ENCODE peak calls at places on chromosomes 1 and 21, in nine cellular contexts. J is GM23248; T is G401; F is SW480; W is stimulated activated CD4-positive, alpha-beta T cell treated with anti-CD3 and anti-CD28 coated beads, Interleukin-2, amount 100 ng/mL, for 48 hours; A is endothelial cell; Z is fibroblast of villous mesenchyme; X is stimulated activated CD8-positive, alpha-beta memory T cell treated with anti-CD3 and anti-CD28 coated beads, Interleukin-15, amount 100 ng/mL, for 4 hours; O is psoas muscle. V is an unnamed sample.

GRCh38 chr1:68233202-68233601 is 879 bp upstream of the WLS start:
- DNase-seq in O (no peak), J (no peak), F (no peak), X (no peak), Z (no peak), W (no peak), T (no peak), A (no peak), V (no peak)

GRCh38 chr1:43460988-43461693 is 7.4 kb upstream of the HYI start:
- DNase-seq in O (no peak), J (no peak), T (no peak), Z (no peak), W (no peak), A (no peak), F (no peak), X (no peak), V (no peak)

GRCh38 chr1:49181033-49181432 is 404.3 kb upstream of the BEND5 start:
- DNase-seq in F (no peak), O (no peak), W (no peak), T (no peak), J (no peak), X (no peak), Z (no peak), A (no peak), V (no peak)

GRCh38 chr1:6309550-6309949 is 48.7 kb upstream of the GPR153 start:
- DNase-seq in W (no peak), F (no peak), T (no peak), X (no peak), J (no peak), Z (no peak), O (no peak), A (no peak), V (no peak)

GRCh38 chr21:33020558-33021100 is 5.1 kb upstream of the OLIG2 start:
- DNase-seq in J (no peak), Z (no peak), X (no peak), F (no peak), O (no peak), A (no peak), W (no peak), T (no peak), V (no peak)

GRCh38 chr1:151175910-151176309 is at the start of gene TMOD4:
- DNase-seq in J (peak; percentile 54), O (no peak), A (no peak), Z (peak; percentile 12), T (no peak), X (no peak), W (no peak), F (no peak), V (no peak)

GRCh38 chr1:193190096-193190744 is 3.8 kb upstream of the B3GALT2 start:
- DNase-seq in F (no peak), W (no peak), X (no peak), T (peak; percentile 18), Z (peak; percentile 62), J (peak; percentile 44), A (no peak), O (no peak), V (no peak)

GRCh38 chr1:208170252-208170651 is 73.9 kb downstream of the PLXNA2 start:
- DNase-seq in X (no peak), O (no peak), W (no peak), T (peak; percentile 61), Z (no peak), F (no peak), A (no peak), J (no peak), V (peak; percentile 56)

GRCh38 chr1:113223546-113223945 is 150.5 kb downstream of the LRIG2 start:
- DNase-seq in Z (peak; percentile 69), F (no peak), O (peak; percentile 33), J (no peak), A (no peak), W (no peak), X (no peak), T (no peak), V (no peak)

GRCh38 chr1:150508982-150509381 is 1.1 kb downstream of the ECM1 start:
- DNase-seq in J (peak; percentile 37), Z (no peak), X (no peak), O (no peak), W (no peak), T (no peak), A (no peak), F (no peak), V (no peak)

GRCh38 chr1:101238041-101238515 is 1.3 kb downstream of the S1PR1 start:
- DNase-seq in T (no peak), F (no peak), W (peak; percentile 57), J (peak; percentile 50), O (no peak), X (peak; percentile 64), Z (no peak), A (no peak), V (no peak)

GRCh38 chr1:33735624-33736023 is 128.3 kb upstream of the HMGB4 start:
- DNase-seq in T (peak; percentile 51), W (no peak), Z (peak; percentile 11), X (no peak), A (no peak), F (peak; percentile 25), O (no peak), J (peak; percentile 64), V (no peak)

GRCh38 chr1:3790501-3790923 is 5.8 kb downstream of the LRRC47 start:
- DNase-seq in A (no peak), X (no peak), J (no peak), Z (no peak), T (no peak), O (no peak), F (no peak), W (no peak), V (peak; percentile 52)

GRCh38 chr1:235999259-235999925 is 65.5 kb downstream of the NID1 start:
- DNase-seq in X (peak; percentile 71), W (peak; percentile 32), T (no peak), F (no peak), A (no peak), Z (peak; percentile 96), O (no peak), J (peak; percentile 93), V (no peak)

GRCh38 chr1:55420021-55420420 is 204.9 kb upstream of the USP24 start:
- DNase-seq in W (no peak), Z (no peak), X (no peak), A (no peak), O (no peak), J (no peak), T (no peak), F (no peak), V (no peak)

GRCh38 chr1:226580625-226581270 is 32.2 kb downstream of the STUM start:
- DNase-seq in X (no peak), J (no peak), T (no peak), Z (no peak), W (no peak), A (no peak), O (no peak), F (no peak), V (no peak)

GRCh38 chr1:15218287-15219279 is 28.4 kb upstream of the FHAD1 start:
- DNase-seq in F (no peak), W (no peak), O (no peak), J (no peak), X (no peak), T (no peak), A (no peak), Z (peak; percentile 85), V (no peak)

GRCh38 chr1:206898089-206898908 is 1.1 kb downstream of the IL24 start:
- DNase-seq in W (no peak), A (no peak), Z (peak; percentile 61), T (no peak), F (peak; percentile 73), J (peak; percentile 89), X (no peak), O (no peak), V (no peak)

GRCh38 chr1:7250176-7250575 is 464.9 kb downstream of the CAMTA1 start:
- DNase-seq in J (peak; percentile 17), Z (no peak), A (no peak), T (no peak), X (no peak), O (no peak), W (no peak), F (no peak), V (no peak)

GRCh38 chr1:109823543-109824348 is 60.0 kb upstream of the EPS8L3 start:
- DNase-seq in F (no peak), J (peak; percentile 77), O (peak; percentile 73), W (no peak), T (no peak), X (no peak), A (no peak), Z (peak; percentile 62), V (no peak)

GRCh38 chr1:33379631-33380354 is 51.1 kb downstream of the PHC2 start:
- DNase-seq in A (no peak), J (no peak), X (no peak), O (no peak), W (no peak), F (no peak), Z (peak; percentile 65), T (peak; percentile 40), V (no peak)

GRCh38 chr1:234863596-234863995 is 253.6 kb upstream of the IRF2BP2 start:
- DNase-seq in Z (peak; percentile 52), A (no peak), F (no peak), T (no peak), O (no peak), W (no peak), J (peak; percentile 90), X (no peak), V (no peak)

GRCh38 chr1:204921855-204922516 is 51.3 kb downstream of the NFASC start:
- DNase-seq in A (no peak), F (no peak), O (no peak), T (peak; percentile 57), Z (no peak), X (no peak), W (no peak), J (no peak), V (no peak)

GRCh38 chr21:39071623-39072214 is 111.5 kb downstream of the PSMG1 start:
- DNase-seq in T (no peak), W (no peak), F (no peak), Z (peak; percentile 83), A (no peak), O (no peak), J (peak; percentile 68), X (no peak), V (no peak)

GRCh38 chr1:110548381-110548780 is 29.4 kb upstream of the KCNA10 start:
- DNase-seq in Z (no peak), O (no peak), J (peak; percentile 50), T (peak; percentile 84), F (peak; percentile 32), X (no peak), A (peak; percentile 55), W (no peak), V (peak; percentile 65)

GRCh38 chr1:23593042-23593521 is 33.8 kb upstream of the ID3 start:
- DNase-seq in O (no peak), J (no peak), F (no peak), W (no peak), T (no peak), Z (no peak), A (no peak), X (no peak), V (no peak)

GRCh38 chr1:67399594-67399993 is 30.6 kb downstream of the SERBP1 start:
- DNase-seq in Z (no peak), X (no peak), W (no peak), J (no peak), O (no peak), T (no peak), A (no peak), F (no peak), V (no peak)

GRCh38 chr1:44060830-44061267 is 29.6 kb upstream of the SLC6A9 start:
- DNase-seq in A (no peak), F (no peak), O (no peak), Z (no peak), X (no peak), W (no peak), J (no peak), T (no peak), V (no peak)